ENCODE peak calls at places on chromosomes 6 and 20, in four cellular contexts. One of them, this sample, is unnamed.

GRCh38 chr20:34781250-34781649 is 44.2 kb downstream of the NCOA6 start:
- DNase-seq in astrocyte: no peak
- DNase-seq in neuronal stem cell: no peak
- DNase-seq in mammary epithelial cell: no peak
- DNase-seq in this sample: no peak

GRCh38 chr6:117733341-117733740 is 58.1 kb downstream of the NUS1 start:
- DNase-seq in astrocyte: no peak
- DNase-seq in neuronal stem cell: no peak
- DNase-seq in mammary epithelial cell: no peak
- DNase-seq in this sample: no peak

GRCh38 chr20:17651761-17652388 is 30.2 kb downstream of the RRBP1 start:
- DNase-seq in astrocyte: no peak
- DNase-seq in neuronal stem cell: no peak
- DNase-seq in mammary epithelial cell: no peak
- DNase-seq in this sample: no peak

GRCh38 chr6:149271348-149272340 is 45.9 kb upstream of the TAB2 start:
- DNase-seq in astrocyte: peak
- DNase-seq in neuronal stem cell: no peak
- DNase-seq in mammary epithelial cell: no peak
- DNase-seq in this sample: no peak

GRCh38 chr6:116175344-116175743 is 49.4 kb upstream of the COL10A1 start:
- DNase-seq in astrocyte: no peak
- DNase-seq in neuronal stem cell: no peak
- DNase-seq in mammary epithelial cell: no peak
- DNase-seq in this sample: no peak

GRCh38 chr6:39225946-39226437 is 3.3 kb downstream of the KCNK5 start:
- DNase-seq in astrocyte: no peak
- DNase-seq in neuronal stem cell: no peak
- DNase-seq in mammary epithelial cell: no peak
- DNase-seq in this sample: no peak

GRCh38 chr6:149614352-149614751 is 34.2 kb downstream of the KATNA1 start:
- DNase-seq in astrocyte: peak
- DNase-seq in neuronal stem cell: no peak
- DNase-seq in mammary epithelial cell: peak
- DNase-seq in this sample: peak

GRCh38 chr6:118522422-118522821 is 25.7 kb upstream of the PLN start:
- DNase-seq in astrocyte: no peak
- DNase-seq in neuronal stem cell: no peak
- DNase-seq in mammary epithelial cell: no peak
- DNase-seq in this sample: no peak

GRCh38 chr6:36688534-36689075 is 9.0 kb upstream of the RAB44 start:
- DNase-seq in astrocyte: no peak
- DNase-seq in neuronal stem cell: no peak
- DNase-seq in mammary epithelial cell: no peak
- DNase-seq in this sample: no peak

GRCh38 chr6:69022991-69023390 is 387.9 kb downstream of the ADGRB3 start:
- DNase-seq in astrocyte: peak
- DNase-seq in neuronal stem cell: no peak
- DNase-seq in mammary epithelial cell: peak
- DNase-seq in this sample: no peak

GRCh38 chr6:85747093-85747492 is 104.4 kb upstream of the SYNCRIP start:
- DNase-seq in astrocyte: peak
- DNase-seq in neuronal stem cell: no peak
- DNase-seq in mammary epithelial cell: no peak
- DNase-seq in this sample: no peak

GRCh38 chr6:49522710-49523593 is 23.2 kb downstream of the GLYATL3 start:
- DNase-seq in astrocyte: no peak
- DNase-seq in neuronal stem cell: no peak
- DNase-seq in mammary epithelial cell: no peak
- DNase-seq in this sample: no peak

GRCh38 chr6:10951675-10952282 is 64.9 kb downstream of the SYCP2L start:
- DNase-seq in astrocyte: peak
- DNase-seq in neuronal stem cell: peak
- DNase-seq in mammary epithelial cell: peak
- DNase-seq in this sample: no peak

GRCh38 chr6:52089758-52090348 is 2.4 kb upstream of the PKHD1 start:
- DNase-seq in astrocyte: no peak
- DNase-seq in neuronal stem cell: no peak
- DNase-seq in mammary epithelial cell: peak
- DNase-seq in this sample: no peak

GRCh38 chr20:38935285-38935684 is 9.1 kb downstream of the FAM83D start:
- DNase-seq in astrocyte: no peak
- DNase-seq in neuronal stem cell: no peak
- DNase-seq in mammary epithelial cell: peak
- DNase-seq in this sample: no peak

GRCh38 chr6:154661751-154662150 is 71.5 kb upstream of the SCAF8 start:
- DNase-seq in astrocyte: no peak
- DNase-seq in neuronal stem cell: no peak
- DNase-seq in mammary epithelial cell: no peak
- DNase-seq in this sample: no peak

GRCh38 chr6:122780114-122780513 is 598 bp downstream of the FABP7 start:
- DNase-seq in astrocyte: no peak
- DNase-seq in neuronal stem cell: no peak
- DNase-seq in mammary epithelial cell: no peak
- DNase-seq in this sample: no peak

GRCh38 chr6:169283924-169284323 is 30.3 kb upstream of the THBS2 start:
- DNase-seq in astrocyte: no peak
- DNase-seq in neuronal stem cell: no peak
- DNase-seq in mammary epithelial cell: no peak
- DNase-seq in this sample: no peak

GRCh38 chr6:111805511-111806181 is 67.6 kb downstream of the FYN start:
- DNase-seq in astrocyte: peak
- DNase-seq in neuronal stem cell: no peak
- DNase-seq in mammary epithelial cell: peak
- DNase-seq in this sample: no peak

GRCh38 chr6:137892271-137892708 is 25.2 kb downstream of the TNFAIP3 start:
- DNase-seq in astrocyte: peak
- DNase-seq in neuronal stem cell: no peak
- DNase-seq in mammary epithelial cell: peak
- DNase-seq in this sample: no peak

GRCh38 chr6:137095651-137096238 is 51.0 kb upstream of the IL20RA start:
- DNase-seq in astrocyte: no peak
- DNase-seq in neuronal stem cell: no peak
- DNase-seq in mammary epithelial cell: no peak
- DNase-seq in this sample: no peak

GRCh38 chr20:24672886-24673677 is 203.7 kb downstream of the SYNDIG1 start:
- DNase-seq in astrocyte: peak
- DNase-seq in neuronal stem cell: no peak
- DNase-seq in mammary epithelial cell: peak
- DNase-seq in this sample: peak

GRCh38 chr20:24672181-24672880 is 202.9 kb downstream of the SYNDIG1 start:
- DNase-seq in astrocyte: peak
- DNase-seq in neuronal stem cell: no peak
- DNase-seq in mammary epithelial cell: no peak
- DNase-seq in this sample: no peak

GRCh38 chr20:24675651-24676352 is 206.4 kb downstream of the SYNDIG1 start:
- DNase-seq in astrocyte: no peak
- DNase-seq in neuronal stem cell: no peak
- DNase-seq in mammary epithelial cell: no peak
- DNase-seq in this sample: no peak

GRCh38 chr20:24674921-24675605 is 205.6 kb downstream of the SYNDIG1 start:
- DNase-seq in astrocyte: no peak
- DNase-seq in neuronal stem cell: no peak
- DNase-seq in mammary epithelial cell: no peak
- DNase-seq in this sample: no peak

DNA sequence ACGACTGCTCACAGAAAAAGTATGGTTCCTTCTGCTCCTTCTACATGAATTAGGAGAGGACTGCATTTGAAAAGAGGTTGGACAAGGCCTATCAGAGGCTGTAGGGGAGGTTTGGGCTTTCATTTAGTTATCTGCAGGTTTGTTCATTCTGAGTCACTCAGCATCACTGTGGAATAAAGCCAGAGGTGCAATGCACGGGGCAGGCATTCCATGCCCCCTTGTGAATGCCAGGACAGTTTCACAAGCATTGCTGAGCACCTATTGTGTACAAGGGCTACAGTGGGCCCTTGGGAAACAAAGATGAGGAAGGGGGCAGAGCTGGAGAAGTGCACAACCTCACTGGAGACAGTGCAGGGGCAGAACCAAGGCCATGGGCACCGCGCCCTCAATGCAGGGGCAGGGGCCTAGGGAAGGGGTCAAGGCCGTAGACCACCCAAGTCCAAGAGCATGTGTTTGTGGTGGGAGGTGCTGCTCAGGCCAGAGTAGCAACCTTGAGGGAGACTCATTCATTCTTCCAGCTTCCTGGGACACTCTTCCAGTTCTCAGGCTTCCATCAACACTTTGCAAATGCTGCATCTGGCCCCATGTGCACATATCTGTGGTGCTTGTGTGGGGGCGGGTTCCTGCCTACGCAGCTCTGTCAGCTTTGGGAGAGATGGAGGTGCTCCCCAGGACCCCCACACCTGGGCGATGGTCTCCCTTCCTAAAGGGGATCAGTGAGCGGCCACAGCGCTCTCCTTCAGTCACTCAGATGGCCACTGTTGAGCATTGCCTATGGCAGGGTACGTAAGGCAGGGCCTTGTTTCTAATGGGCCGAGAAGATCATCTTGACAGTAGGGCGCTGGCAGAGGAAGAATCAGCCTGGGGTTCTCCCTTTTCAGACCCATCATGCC is 204.5 kb downstream of the SYNDIG1 start:
- DNase-seq in astrocyte: peak
- DNase-seq in neuronal stem cell: no peak
- DNase-seq in mammary epithelial cell: peak
- DNase-seq in this sample: peak
- H3K9ac ChIP-seq in astrocyte: peak
- H3K9ac ChIP-seq in neuronal stem cell: no peak
- H3K9ac ChIP-seq in mammary epithelial cell: no peak
- H3K9ac ChIP-seq in this sample: no peak

GRCh38 chr20:62776035-62776691 is 20.1 kb upstream of the MRGBP start:
- DNase-seq in astrocyte: no peak
- DNase-seq in neuronal stem cell: no peak
- DNase-seq in mammary epithelial cell: no peak
- DNase-seq in this sample: no peak
- H3K9ac ChIP-seq in astrocyte: no peak
- H3K9ac ChIP-seq in neuronal stem cell: peak
- H3K9ac ChIP-seq in mammary epithelial cell: no peak
- H3K9ac ChIP-seq in this sample: no peak

GRCh38 chr6:161481786-161482516 is 208.1 kb upstream of the AGPAT4 start:
- DNase-seq in astrocyte: peak
- DNase-seq in neuronal stem cell: no peak
- DNase-seq in mammary epithelial cell: no peak
- DNase-seq in this sample: no peak

GRCh38 chr6:161482517-161482903 is 208.6 kb upstream of the AGPAT4 start:
- DNase-seq in astrocyte: no peak
- DNase-seq in neuronal stem cell: peak
- DNase-seq in mammary epithelial cell: no peak
- DNase-seq in this sample: no peak

GRCh38 chr6:161477901-161478425 is 204.1 kb upstream of the AGPAT4 start:
- DNase-seq in astrocyte: no peak
- DNase-seq in neuronal stem cell: no peak
- DNase-seq in mammary epithelial cell: no peak
- DNase-seq in this sample: no peak

GRCh38 chr6:161480416-161481165 is 206.7 kb upstream of the AGPAT4 start:
- DNase-seq in astrocyte: peak
- DNase-seq in neuronal stem cell: no peak
- DNase-seq in mammary epithelial cell: no peak
- DNase-seq in this sample: no peak

GRCh38 chr6:161476711-161477110 is 202.8 kb upstream of the AGPAT4 start:
- DNase-seq in astrocyte: peak
- DNase-seq in neuronal stem cell: no peak
- DNase-seq in mammary epithelial cell: peak
- DNase-seq in this sample: no peak
- H3K9ac ChIP-seq in astrocyte: peak
- H3K9ac ChIP-seq in neuronal stem cell: no peak
- H3K9ac ChIP-seq in mammary epithelial cell: no peak
- H3K9ac ChIP-seq in this sample: no peak

GRCh38 chr6:132413501-132413805 is 12.2 kb upstream of the MOXD1 start:
- DNase-seq in astrocyte: no peak
- DNase-seq in neuronal stem cell: no peak
- DNase-seq in mammary epithelial cell: no peak
- DNase-seq in this sample: no peak

GRCh38 chr6:132414332-132414731 is 13.1 kb upstream of the MOXD1 start:
- DNase-seq in astrocyte: no peak
- DNase-seq in neuronal stem cell: no peak
- DNase-seq in mammary epithelial cell: no peak
- DNase-seq in this sample: no peak

GRCh38 chr6:132414761-132415160 is 13.5 kb upstream of the MOXD1 start:
- DNase-seq in astrocyte: no peak
- DNase-seq in neuronal stem cell: no peak
- DNase-seq in mammary epithelial cell: no peak
- DNase-seq in this sample: no peak

GRCh38 chr6:132411296-132411695 is 10.0 kb upstream of the MOXD1 start:
- DNase-seq in astrocyte: no peak
- DNase-seq in neuronal stem cell: no peak
- DNase-seq in mammary epithelial cell: no peak
- DNase-seq in this sample: no peak

GRCh38 chr6:132412656-132413500 is 11.6 kb upstream of the MOXD1 start:
- DNase-seq in astrocyte: no peak
- DNase-seq in neuronal stem cell: no peak
- DNase-seq in mammary epithelial cell: no peak
- DNase-seq in this sample: no peak
- H3K9ac ChIP-seq in astrocyte: no peak
- H3K9ac ChIP-seq in neuronal stem cell: no peak
- H3K9ac ChIP-seq in mammary epithelial cell: no peak
- H3K9ac ChIP-seq in this sample: no peak

GRCh38 chr20:50535162-50535561 is 25.0 kb downstream of the PTPN1 start:
- DNase-seq in astrocyte: no peak
- DNase-seq in neuronal stem cell: no peak
- DNase-seq in mammary epithelial cell: no peak
- DNase-seq in this sample: no peak

GRCh38 chr20:50537546-50538201 is 27.5 kb downstream of the PTPN1 start:
- DNase-seq in astrocyte: no peak
- DNase-seq in neuronal stem cell: no peak
- DNase-seq in mammary epithelial cell: no peak
- DNase-seq in this sample: no peak

GRCh38 chr20:50540620-50541605 is 30.7 kb downstream of the PTPN1 start:
- DNase-seq in astrocyte: peak
- DNase-seq in neuronal stem cell: no peak
- DNase-seq in mammary epithelial cell: peak
- DNase-seq in this sample: no peak

GRCh38 chr20:50536333-50536732 is 26.1 kb downstream of the PTPN1 start:
- DNase-seq in astrocyte: peak
- DNase-seq in neuronal stem cell: no peak
- DNase-seq in mammary epithelial cell: no peak
- DNase-seq in this sample: no peak

GRCh38 chr20:50538276-50538675 is 28.1 kb downstream of the PTPN1 start:
- DNase-seq in astrocyte: no peak
- DNase-seq in neuronal stem cell: no peak
- DNase-seq in mammary epithelial cell: no peak
- DNase-seq in this sample: no peak
- H3K9ac ChIP-seq in astrocyte: no peak
- H3K9ac ChIP-seq in neuronal stem cell: no peak
- H3K9ac ChIP-seq in mammary epithelial cell: no peak
- H3K9ac ChIP-seq in this sample: no peak

This sample was measured in keratinocyte.